ENCODE peak calls at places on chromosome 14, in nine cellular contexts. Q is stimulated activated CD8-positive, alpha-beta memory T cell treated with anti-CD3 and anti-CD28 coated beads, Interleukin-7, amount 100 ng/mL, for 24 hours; F is natural killer cell; K is sciatic nerve; G is lung; Z is stimulated activated CD4-positive, alpha-beta T cell treated with anti-CD3 and anti-CD28 coated beads, Interleukin-15, amount 100 ng/mL, for 1 hour; J is CD4-positive, alpha-beta T cell; N is right atrium auricular region; D is activated CD8-positive, alpha-beta T cell treated with anti-CD3 and anti-CD28 coated beads for 36 hours. O is an unnamed sample.

GRCh38 chr14:56534656-56535055 is 44.9 kb upstream of the TMEM260 start:
- DNase-seq in Q (no peak), F (no peak), K (no peak), G (no peak), Z (no peak), J (no peak), N (no peak), D (no peak), O (no peak)

GRCh38 chr14:61392297-61392696 is 70.9 kb downstream of the PRKCH start:
- DNase-seq in Q (no peak), F (no peak), K (no peak), G (no peak), Z (no peak), J (no peak), N (no peak), D (no peak), O (no peak)

GRCh38 chr14:33676135-33676566 is 274.7 kb downstream of the EGLN3 start:
- DNase-seq in Q (no peak), F (no peak), K (peak; percentile 61), G (no peak), Z (no peak), J (no peak), N (no peak), D (no peak), O (no peak)

GRCh38 chr14:60487211-60487610 is 1.3 kb upstream of the C14orf39 start:
- DNase-seq in Q (no peak), F (no peak), K (no peak), G (no peak), Z (no peak), J (no peak), N (no peak), D (no peak), O (no peak)

GRCh38 chr14:29927596-29928341 is at the start of gene PRKD1:
- DNase-seq in Q (no peak), F (no peak), K (peak; percentile 77), G (peak; percentile 59), Z (no peak), J (no peak), N (peak; percentile 62), D (no peak), O (no peak)

GRCh38 chr14:88986146-88986841 is 161.8 kb downstream of the TTC8 start:
- DNase-seq in Q (no peak), F (no peak), K (no peak), G (peak; percentile 31), Z (no peak), J (no peak), N (no peak), D (no peak), O (no peak)

GRCh38 chr14:67734675-67735074 is 33.0 kb downstream of the RDH12 start:
- DNase-seq in Q (no peak), F (no peak), K (no peak), G (no peak), Z (no peak), J (no peak), N (no peak), D (no peak), O (no peak)

GRCh38 chr14:37709419-37710195 is 114.2 kb downstream of the TTC6 start:
- DNase-seq in Q (no peak), F (no peak), K (no peak), G (no peak), Z (no peak), J (no peak), N (no peak), D (no peak), O (peak; percentile 1)

GRCh38 chr14:38951451-38951850 is 151.6 kb downstream of the SEC23A start:
- DNase-seq in Q (no peak), F (no peak), K (no peak), G (no peak), Z (no peak), J (no peak), N (no peak), D (no peak), O (no peak)

GRCh38 chr14:70782361-70782760 is 27.0 kb downstream of the MAP3K9 start:
- DNase-seq in Q (no peak), F (no peak), K (no peak), G (peak; percentile 36), Z (no peak), J (no peak), N (no peak), D (no peak), O (peak; percentile 26)

GRCh38 chr14:77189479-77189878 is 7.9 kb downstream of the TMEM63C start:
- DNase-seq in Q (no peak), F (no peak), K (no peak), G (no peak), Z (no peak), J (no peak), N (no peak), D (no peak), O (no peak)

GRCh38 chr14:88479574-88479987 is 75.2 kb downstream of the PTPN21 start:
- DNase-seq in Q (no peak), F (no peak), K (no peak), G (no peak), Z (no peak), J (no peak), N (no peak), D (no peak), O (no peak)

GRCh38 chr14:67999693-68000384 is 180.3 kb downstream of the RAD51B start:
- DNase-seq in Q (no peak), F (no peak), K (no peak), G (no peak), Z (no peak), J (no peak), N (no peak), D (no peak), O (no peak)

GRCh38 chr14:73696466-73697390 is 17.5 kb downstream of the PNMA1 start:
- DNase-seq in Q (no peak), F (no peak), K (no peak), G (no peak), Z (no peak), J (no peak), N (no peak), D (peak; percentile 29), O (no peak)

GRCh38 chr14:61196792-61197191 is 84.3 kb downstream of the TMEM30B start:
- DNase-seq in Q (no peak), F (no peak), K (no peak), G (no peak), Z (no peak), J (no peak), N (no peak), D (no peak), O (no peak)

GRCh38 chr14:69351911-69352310 is 46.2 kb downstream of the ERH start:
- DNase-seq in Q (no peak), F (no peak), K (no peak), G (no peak), Z (no peak), J (no peak), N (no peak), D (no peak), O (no peak)

GRCh38 chr14:93045211-93045674 is 70.5 kb downstream of the ITPK1 start:
- DNase-seq in Q (no peak), F (no peak), K (no peak), G (no peak), Z (no peak), J (no peak), N (no peak), D (no peak), O (no peak)

GRCh38 chr14:92408186-92408585 is 85.2 kb downstream of the SLC24A4 start:
- DNase-seq in Q (no peak), F (no peak), K (no peak), G (no peak), Z (no peak), J (no peak), N (no peak), D (no peak), O (no peak)

GRCh38 chr14:28652782-28653181 is 113.8 kb upstream of the FOXG1 start:
- DNase-seq in Q (no peak), F (no peak), K (no peak), G (no peak), Z (no peak), J (no peak), N (no peak), D (no peak), O (no peak)

GRCh38 chr14:74515891-74516412 is 22.4 kb downstream of the ISCA2 start:
- DNase-seq in Q (no peak), F (no peak), K (no peak), G (no peak), Z (no peak), J (no peak), N (no peak), D (no peak), O (no peak)

GRCh38 chr14:104687601-104688504 is 1.6 kb upstream of the INF2 start:
- DNase-seq in Q (no peak), F (no peak), K (no peak), G (peak; percentile 89), Z (no peak), J (no peak), N (peak; percentile 80), D (peak; percentile 36), O (no peak)

GRCh38 chr14:94026173-94026885 is at the start of gene OTUB2:
- DNase-seq in Q (peak; percentile 91), F (peak; percentile 96), K (peak; percentile 98), G (peak; percentile 97), Z (peak; percentile 94), J (peak; percentile 96), N (peak; percentile 98), D (peak; percentile 98), O (peak; percentile 96)

GRCh38 chr14:35879654-35880249 is 53.6 kb downstream of the BRMS1L start:
- DNase-seq in Q (no peak), F (no peak), K (no peak), G (no peak), Z (no peak), J (no peak), N (no peak), D (no peak), O (no peak)

GRCh38 chr14:97395068-97395467 is 597.9 kb downstream of the VRK1 start:
- DNase-seq in Q (no peak), F (no peak), K (no peak), G (no peak), Z (no peak), J (no peak), N (no peak), D (no peak), O (no peak)

GRCh38 chr14:105911006-105911847 is 384.8 kb downstream of the TMEM121 start:
- DNase-seq in Q (no peak), F (no peak), K (no peak), G (no peak), Z (no peak), J (no peak), N (no peak), D (no peak), O (no peak)

GRCh38 chr14:62168564-62169155 is 406.4 kb downstream of the SNAPC1 start:
- DNase-seq in Q (no peak), F (no peak), K (no peak), G (no peak), Z (no peak), J (no peak), N (no peak), D (no peak), O (no peak)

GRCh38 chr14:34050606-34051005 is 99.7 kb upstream of the EGLN3 start:
- DNase-seq in Q (no peak), F (no peak), K (no peak), G (no peak), Z (no peak), J (no peak), N (no peak), D (no peak), O (no peak)

GRCh38 chr14:87013583-87013982 is 979.4 kb downstream of the GALC start:
- DNase-seq in Q (no peak), F (no peak), K (no peak), G (no peak), Z (no peak), J (no peak), N (no peak), D (no peak), O (no peak)

GRCh38 chr14:94681300-94682060 is 69.3 kb downstream of the SERPINA3 start:
- DNase-seq in Q (no peak), F (no peak), K (peak; percentile 59), G (no peak), Z (no peak), J (no peak), N (no peak), D (peak; percentile 18), O (no peak)

GRCh38 chr14:104993808-104994591 is 8.4 kb downstream of the CLBA1 start:
- DNase-seq in Q (no peak), F (no peak), K (no peak), G (no peak), Z (no peak), J (no peak), N (no peak), D (no peak), O (no peak)

GRCh38 chr14:22598896-22599244 is 770 bp downstream of the ABHD4 start:
- DNase-seq in Q (no peak), F (no peak), K (no peak), G (peak; percentile 46), Z (no peak), J (no peak), N (peak; percentile 77), D (peak; percentile 60), O (no peak)

O was measured in KG1.